ENCODE peak calls at places on chromosomes 13 and 19, in five cellular contexts. S, U, Z, B and C are unnamed samples.

GRCh38 chr19:56341948-56342347 is 27.3 kb upstream of the ZSCAN5A start:
- DNase-seq in S (no peak), U (no peak), Z (no peak), B (no peak), C (no peak)

GRCh38 chr13:77338961-77339401 is 12.1 kb upstream of the MYCBP2 start:
- DNase-seq in S (no peak), U (no peak), Z (no peak), B (no peak), C (no peak)

GRCh38 chr13:98365291-98365690 is 188.2 kb upstream of the RNF113B start:
- DNase-seq in S (no peak), U (no peak), Z (no peak), B (no peak), C (no peak)

GRCh38 chr13:88459335-88459734 is 788.2 kb downstream of the SLITRK5 start:
- DNase-seq in S (no peak), U (no peak), Z (no peak), B (no peak), C (no peak)

GRCh38 chr19:30214651-30215051 is 157.5 kb upstream of the ZNF536 start:
- DNase-seq in S (peak; percentile 1), U (no peak), Z (no peak), B (no peak), C (no peak)

GRCh38 chr13:33615436-33615835 is 202.5 kb upstream of the RFC3 start:
- DNase-seq in S (no peak), U (no peak), Z (no peak), B (no peak), C (no peak)

GRCh38 chr13:30791354-30791921 is 56.1 kb downstream of the ALOX5AP start:
- DNase-seq in S (no peak), U (no peak), Z (no peak), B (no peak), C (no peak)

GRCh38 chr19:21047712-21048111 is 27.3 kb downstream of the ZNF430 start:
- DNase-seq in S (no peak), U (no peak), Z (no peak), B (no peak), C (no peak)

GRCh38 chr13:79528759-79529191 is 47.8 kb downstream of the NDFIP2 start:
- DNase-seq in S (no peak), U (no peak), Z (no peak), B (no peak), C (no peak)

GRCh38 chr19:55537741-55538111 is 793 bp upstream of the SBK2 start:
- DNase-seq in S (no peak), U (no peak), Z (no peak), B (no peak), C (no peak)

GRCh38 chr19:38780443-38780842 is 7.1 kb upstream of the LGALS7 start:
- DNase-seq in S (no peak), U (no peak), Z (no peak), B (no peak), C (no peak)

GRCh38 chr13:67258482-67258881 is 28.3 kb upstream of the PCDH9 start:
- DNase-seq in S (no peak), U (no peak), Z (no peak), B (no peak), C (no peak)

GRCh38 chr19:10107817-10108367 is 1.7 kb downstream of the PPAN start:
- DNase-seq in S (no peak), U (no peak), Z (no peak), B (no peak), C (no peak)

GRCh38 chr13:107927557-107927956 is 287.8 kb downstream of the LIG4 start:
- DNase-seq in S (no peak), U (no peak), Z (no peak), B (no peak), C (no peak)

DNA sequence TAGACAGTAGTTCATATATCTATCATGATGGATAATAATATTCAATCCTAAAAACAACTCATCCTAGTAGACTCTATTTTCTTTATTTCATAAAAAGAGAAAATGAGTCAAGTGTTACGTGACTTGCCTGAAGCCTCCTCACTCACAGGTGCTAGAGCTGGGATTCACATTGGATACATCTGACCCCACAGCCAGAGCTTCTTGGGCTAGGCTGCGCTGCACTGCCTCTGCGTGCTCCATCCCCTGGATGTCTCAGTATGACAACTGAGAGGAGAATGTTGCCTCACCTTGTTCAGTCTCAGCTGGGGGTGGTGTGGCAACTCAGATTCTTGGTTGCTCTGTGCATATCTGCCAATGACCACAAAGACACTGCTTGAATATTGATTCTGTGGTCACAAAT is 286.6 kb downstream of the LIG4 start:
- DNase-seq in S (no peak), U (no peak), Z (no peak), B (no peak), C (no peak)
- TF ChIP-seq CTCF in S (no peak), U (no peak), Z (no peak), B (no peak), C (no peak)

GRCh38 chr19:57578487-57579205 is at the start of gene ZNF416:
- DNase-seq in S (peak; percentile 97), U (peak; percentile 92), Z (peak; percentile 97), B (peak; percentile 98), C (peak; percentile 92)
- TF ChIP-seq CTCF in S (no peak), U (no peak), Z (peak; percentile 45), B (no peak), C (no peak)

DNA sequence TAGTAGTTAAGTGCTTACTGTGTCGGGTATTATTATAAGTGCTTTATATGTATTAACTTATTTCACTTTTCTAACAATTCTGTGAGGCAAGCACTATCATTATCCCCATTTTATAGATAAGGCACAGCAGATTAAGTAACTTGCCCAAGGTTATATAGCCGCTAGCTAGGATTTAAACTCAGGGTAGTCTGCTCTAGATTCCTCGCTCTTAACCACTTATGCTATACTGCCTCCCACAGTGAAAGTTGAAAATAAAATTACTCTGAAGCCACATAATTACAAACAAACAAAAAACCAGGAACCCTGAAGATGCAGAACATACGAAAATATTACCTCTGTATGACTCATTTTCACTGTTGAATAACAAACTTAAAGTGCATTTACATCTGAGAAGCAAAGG is 3.9 kb downstream of the TEX30 start:
- DNase-seq in S (no peak), U (no peak), Z (no peak), B (no peak), C (no peak)
- TF ChIP-seq CTCF in S (peak; percentile 7), U (no peak), Z (no peak), B (no peak), C (no peak)

DNA sequence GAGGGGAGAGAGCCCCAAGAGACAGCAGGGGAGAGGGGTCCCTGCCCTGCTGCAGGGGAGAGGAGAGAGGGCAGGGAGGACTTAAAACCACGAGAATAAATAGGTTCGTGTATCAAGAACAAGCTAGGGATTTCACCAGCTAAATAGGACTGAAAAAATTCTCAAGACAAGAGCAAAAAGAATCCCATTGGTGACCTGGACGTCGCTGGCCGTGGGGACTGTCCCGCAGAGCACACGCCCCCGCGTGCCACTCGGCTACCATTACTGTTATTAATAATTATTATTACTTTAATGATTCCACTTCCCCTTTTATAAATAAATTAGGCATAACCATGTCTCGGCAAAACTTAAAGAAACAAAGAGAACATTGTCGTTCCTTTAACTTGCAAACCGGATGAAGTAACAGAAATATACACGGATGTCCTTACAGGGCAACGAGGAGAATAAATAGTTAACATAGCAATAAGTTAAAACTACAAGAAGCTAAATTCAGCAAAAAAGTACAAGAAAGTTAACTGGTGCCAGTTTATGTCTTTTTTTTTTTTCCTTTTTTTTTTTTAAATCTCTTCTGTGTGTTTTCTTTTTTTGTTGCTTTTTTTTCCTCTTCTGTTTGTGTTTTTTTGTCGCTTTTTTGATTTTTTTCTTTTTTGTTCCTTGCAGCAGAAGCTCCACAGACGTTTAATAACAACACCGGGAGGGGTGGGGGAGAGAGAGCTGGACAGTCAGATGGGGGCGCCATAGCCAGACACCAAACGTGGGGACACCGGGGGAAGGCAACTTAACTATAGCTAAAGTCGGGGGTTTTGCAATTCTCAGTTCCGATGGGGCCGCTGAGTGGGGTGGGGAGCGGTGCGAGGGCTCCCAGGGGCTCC is 16.7 kb downstream of the PRKCSH start:
- DNase-seq in S (no peak), U (no peak), Z (no peak), B (no peak), C (no peak)
- TF ChIP-seq CTCF in S (no peak), U (no peak), Z (no peak), B (no peak), C (no peak)

GRCh38 chr13:22256111-22256639 is 585.3 kb downstream of the FGF9 start:
- DNase-seq in S (no peak), U (no peak), Z (no peak), B (no peak), C (no peak)
- TF ChIP-seq CTCF in S (no peak), U (no peak), Z (no peak), B (no peak), C (no peak)